ENCODE peak calls at places on chromosome 18, in five cellular contexts. Y is CD8-positive, alpha-beta T cell; N is cardiac muscle cell; R is GM06990; L is tibial artery. G is an unnamed sample.

GRCh38 chr18:59837586-59837985 is 62.2 kb upstream of the PMAIP1 start:
- DNase-seq in N (peak; percentile 72), R (peak; percentile 69), L (no peak), Y (peak; percentile 59), G (peak; percentile 31)

GRCh38 chr18:68406761-68407160 is 308.1 kb downstream of the TMX3 start:
- DNase-seq in R (no peak), Y (no peak), L (no peak), N (no peak), G (no peak)

GRCh38 chr18:23131693-23132319 is 3.5 kb upstream of the CABLES1 start:
- DNase-seq in R (no peak), N (peak; percentile 83), L (no peak), Y (peak; percentile 68), G (peak; percentile 86)

GRCh38 chr18:54888933-54889332 is 60.7 kb downstream of the RAB27B start:
- DNase-seq in Y (no peak), N (no peak), L (no peak), R (no peak), G (no peak)

GRCh38 chr18:63188063-63188462 is 131.5 kb downstream of the BCL2 start:
- DNase-seq in Y (no peak), L (no peak), N (no peak), R (no peak), G (no peak)

GRCh38 chr18:46028536-46028891 is 43.5 kb downstream of the PSTPIP2 start:
- DNase-seq in N (no peak), R (no peak), Y (no peak), L (no peak), G (no peak)

GRCh38 chr18:26470011-26470637 is 78.2 kb downstream of the KCTD1 start:
- DNase-seq in Y (no peak), N (peak; percentile 14), R (no peak), L (no peak), G (no peak)

GRCh38 chr18:25827961-25828561 is 262.4 kb downstream of the SS18 start:
- DNase-seq in L (no peak), R (no peak), Y (no peak), N (no peak), G (no peak)

GRCh38 chr18:78639597-78639950 is 340.0 kb upstream of the SALL3 start:
- DNase-seq in L (peak; percentile 60), Y (no peak), R (no peak), N (no peak), G (no peak)

GRCh38 chr18:68418881-68419280 is 296.0 kb downstream of the TMX3 start:
- DNase-seq in L (no peak), N (peak; percentile 5), R (no peak), Y (no peak), G (no peak)

GRCh38 chr18:23864620-23865019 is 149.9 kb upstream of the TTC39C start:
- DNase-seq in L (no peak), Y (peak; percentile 50), R (no peak), N (no peak), G (no peak)

GRCh38 chr18:56645415-56646016 is 5.6 kb upstream of the WDR7 start:
- DNase-seq in R (no peak), L (no peak), N (peak; percentile 18), Y (no peak), G (no peak)

GRCh38 chr18:79796531-79797390 is 977 bp upstream of the KCNG2 start:
- DNase-seq in R (no peak), N (no peak), L (no peak), Y (no peak), G (no peak)

GRCh38 chr18:74963820-74964446 is 245.0 kb downstream of the PTGR3 start:
- DNase-seq in N (peak; percentile 80), R (no peak), Y (no peak), L (no peak), G (no peak)

GRCh38 chr18:75123113-75123512 is 85.8 kb downstream of the PTGR3 start:
- DNase-seq in Y (peak; percentile 41), R (no peak), L (peak; percentile 37), N (no peak), G (no peak)

GRCh38 chr18:42418121-42418520 is 463.1 kb downstream of the PIK3C3 start:
- DNase-seq in R (no peak), Y (no peak), N (no peak), L (no peak), G (no peak)

GRCh38 chr18:37958499-37958898 is 392.9 kb upstream of the CELF4 start:
- DNase-seq in Y (no peak), L (no peak), R (no peak), N (no peak), G (no peak)

GRCh38 chr18:568731-569130 is 11.4 kb upstream of the CETN1 start:
- DNase-seq in L (no peak), Y (no peak), N (no peak), R (no peak), G (no peak)

GRCh38 chr18:35634376-35634775 is 52.8 kb downstream of the GALNT1 start:
- DNase-seq in L (no peak), N (no peak), Y (no peak), R (no peak), G (no peak)

GRCh38 chr18:35637226-35637625 is 55.7 kb downstream of the GALNT1 start:
- DNase-seq in Y (no peak), R (no peak), L (no peak), N (no peak), G (no peak)

GRCh38 chr18:35639296-35639695 is 57.8 kb downstream of the GALNT1 start:
- DNase-seq in R (no peak), N (no peak), Y (no peak), L (no peak), G (no peak)

DNA sequence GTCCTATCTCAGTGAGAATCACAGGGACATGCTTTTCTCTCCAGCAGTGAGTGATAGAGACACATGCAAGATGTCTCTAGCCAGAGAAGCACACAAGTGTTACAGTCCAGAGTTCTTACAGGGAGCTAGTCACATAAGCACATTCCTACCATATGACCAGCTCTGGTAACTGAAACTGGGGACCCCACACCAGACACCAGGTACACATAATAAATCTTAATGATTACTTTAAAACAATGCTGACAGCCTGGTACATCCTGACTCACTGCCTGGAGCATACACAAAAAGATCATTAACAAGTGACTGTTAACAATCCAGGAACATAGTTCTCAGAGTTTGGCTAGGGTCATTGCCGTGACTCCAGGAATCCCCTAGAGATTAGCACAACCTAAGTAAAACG is 53.6 kb downstream of the GALNT1 start:
- DNase-seq in R (no peak), N (no peak), L (no peak), Y (no peak), G (no peak)
- H3K36me3 ChIP-seq in R (no peaks in the 10 kb centered on the region), N (no peaks in the 10 kb centered on the region), L (no peaks in the 10 kb centered on the region), Y (no peaks in the 10 kb centered on the region), G (no peaks in the 10 kb centered on the region)

GRCh38 chr18:48922801-48923730 is 27.7 kb downstream of the SMAD7 start:
- DNase-seq in R (no peak), L (peak; percentile 89), N (no peak), Y (no peak), G (peak; percentile 65)
- H3K4me3 ChIP-seq in R (no peak overlapping the region), L (peak overlapping the region; percentile 44), N (no peak overlapping the region), Y (no peak overlapping the region), G (peak overlapping the region; percentile 35)

GRCh38 chr18:36809590-36810381 is 19.0 kb downstream of the TPGS2 start:
- DNase-seq in N (peak; percentile 79), Y (peak; percentile 56), L (no peak), R (no peak), G (no peak)
- H3K36me3 ChIP-seq in N (no peaks in the 10 kb centered on the region), Y (peaks cover 5% of the 10 kb centered on the region), L (peaks cover 5% of the 10 kb centered on the region), R (peaks cover 8% of the 10 kb centered on the region), G (no peaks in the 10 kb centered on the region)

DNA sequence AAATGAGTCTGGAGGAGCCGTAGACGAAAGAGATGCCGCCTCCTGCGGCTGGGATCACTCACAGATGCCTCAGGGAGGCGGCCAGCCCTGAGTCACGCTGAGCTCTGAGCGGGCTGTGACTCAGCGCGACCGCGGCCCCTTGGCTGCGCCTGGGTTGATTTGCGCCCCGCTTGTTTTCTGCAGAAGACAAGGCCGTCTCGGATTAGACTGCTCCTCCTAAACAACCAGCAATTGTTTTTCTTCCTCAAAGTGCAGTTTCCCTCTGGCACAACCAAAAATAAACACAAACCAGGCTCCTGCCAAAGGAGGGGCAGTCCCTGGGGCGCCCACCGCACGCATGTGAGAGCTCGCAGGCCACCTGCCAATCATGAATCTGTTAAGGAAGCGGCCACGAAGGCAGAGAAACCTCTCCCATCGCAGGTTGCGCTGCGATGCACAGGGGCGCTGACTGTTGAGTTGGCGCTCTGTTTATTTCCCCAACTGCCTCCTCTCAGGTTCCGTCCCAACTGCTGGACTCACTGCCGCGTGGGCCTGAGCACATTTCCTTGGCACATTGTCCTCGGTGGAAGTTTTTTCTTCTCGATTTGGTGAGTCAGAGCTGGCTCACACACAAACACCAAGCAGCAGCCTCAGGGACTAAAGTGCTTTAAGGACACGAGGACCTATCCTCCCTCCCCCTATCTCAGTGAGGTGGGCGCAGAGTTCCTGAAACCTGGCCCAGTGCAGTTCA is 85.2 kb upstream of the NDUFV2 start:
- DNase-seq in R (peak; percentile 85), Y (peak; percentile 59), L (peak; percentile 86), N (no peak), G (peak; percentile 46)
- H3K4me3 ChIP-seq in R (peak overlapping the region; percentile 46), Y (peak overlapping the region; percentile 54), L (peak overlapping the region; percentile 41), N (no peak overlapping the region), G (no peak overlapping the region)

GRCh38 chr18:13026583-13027270 is 35.6 kb downstream of the CEP192 start:
- DNase-seq in N (no peak), L (no peak), R (no peak), Y (no peak), G (no peak)

GRCh38 chr18:13025233-13025632 is 34.1 kb downstream of the CEP192 start:
- DNase-seq in R (no peak), L (no peak), N (no peak), Y (no peak), G (no peak)

GRCh38 chr18:13032173-13032572 is 41.0 kb downstream of the CEP192 start:
- DNase-seq in Y (no peak), R (no peak), N (no peak), L (no peak), G (no peak)

GRCh38 chr18:13028869-13029268 is 37.7 kb downstream of the CEP192 start:
- DNase-seq in Y (no peak), R (no peak), L (no peak), N (peak; percentile 38), G (no peak)
- H3K36me3 ChIP-seq in Y (peaks cover 8% of the 10 kb centered on the region), R (peaks cover 15% of the 10 kb centered on the region), L (peaks cover 12% of the 10 kb centered on the region), N (peaks cover 12% of the 10 kb centered on the region), G (no peaks in the 10 kb centered on the region)

GRCh38 chr18:32372381-32373061 is 98.2 kb downstream of the GAREM1 start:
- DNase-seq in Y (no peak), N (no peak), L (no peak), R (no peak), G (no peak)
- H3K4me3 ChIP-seq in Y (no peak overlapping the region), N (no peak overlapping the region), L (no peak overlapping the region), R (no peak overlapping the region), G (no peak overlapping the region)

G was measured in uterus.